ENCODE peak calls at places on chromosomes 5 and 9, in eight cellular contexts. X is uterus; D is activated T-cell treated with anti-CD3 and anti-CD28 coated beads for 1 hour; G is stimulated activated CD4-positive, alpha-beta T cell treated with anti-CD3 and anti-CD28 coated beads, Interleukin-2, amount 100 ng/mL, for 48 hours; R is WTC11; M is chondrocyte; Y is colonic mucosa; A is stimulated activated CD8-positive, alpha-beta memory T cell treated with anti-CD3 and anti-CD28 coated beads, Interleukin-15, amount 100 ng/mL, for 24 hours. B is an unnamed sample.

GRCh38 chr5:1735320-1735970 is 64.2 kb downstream of the MRPL36 start:
- DNase-seq in A (no peak), R (no peak), X (no peak), Y (peak), G (no peak), M (peak), D (no peak), B (no peak)

GRCh38 chr9:3578786-3579185 is 53.0 kb upstream of the RFX3 start:
- DNase-seq in D (no peak), G (no peak), R (no peak), A (no peak), M (no peak), X (no peak), Y (no peak), B (no peak)

GRCh38 chr5:179870403-179870903 is 11.8 kb upstream of the MRNIP start:
- DNase-seq in G (no peak), A (no peak), R (no peak), D (no peak), M (peak), Y (no peak), X (peak), B (no peak)

GRCh38 chr9:98691890-98692289 is 16.8 kb downstream of the GABBR2 start:
- DNase-seq in D (no peak), M (no peak), Y (no peak), R (no peak), A (no peak), X (no peak), G (no peak), B (no peak)

GRCh38 chr5:152838241-152838786 is 433.2 kb upstream of the NMUR2 start:
- DNase-seq in R (no peak), X (no peak), D (no peak), M (no peak), G (no peak), Y (no peak), A (no peak), B (no peak)

GRCh38 chr5:14270212-14270702 is 127.1 kb downstream of the TRIO start:
- DNase-seq in X (peak), M (no peak), G (no peak), Y (peak), A (no peak), D (no peak), R (peak), B (no peak)

GRCh38 chr5:26649000-26649399 is 389.4 kb downstream of the CDH9 start:
- DNase-seq in Y (no peak), M (no peak), R (no peak), G (no peak), D (no peak), X (no peak), A (no peak), B (no peak)

GRCh38 chr5:2136728-2137333 is 254.1 kb upstream of the IRX4 start:
- DNase-seq in Y (no peak), M (no peak), G (no peak), D (no peak), A (no peak), X (no peak), R (no peak), B (no peak)

GRCh38 chr9:69745716-69746538 is 13.9 kb downstream of the PTAR1 start:
- DNase-seq in X (no peak), M (no peak), R (no peak), D (no peak), G (no peak), A (no peak), Y (no peak), B (no peak)

GRCh38 chr9:68552700-68553099 is 12.0 kb upstream of the TMEM252 start:
- DNase-seq in R (no peak), Y (no peak), D (no peak), X (no peak), A (no peak), M (no peak), G (no peak), B (no peak)

GRCh38 chr5:40985501-40985900 is 76.2 kb downstream of the C7 start:
- DNase-seq in M (no peak), D (no peak), X (no peak), A (no peak), Y (no peak), G (no peak), R (no peak), B (no peak)

GRCh38 chr5:138391859-138392386 is 39.4 kb downstream of the KDM3B start:
- DNase-seq in D (no peak), A (no peak), R (no peak), G (no peak), Y (no peak), X (no peak), M (no peak), B (no peak)

GRCh38 chr9:68493953-68494541 is 46.6 kb downstream of the TMEM252 start:
- DNase-seq in R (no peak), G (no peak), Y (no peak), A (no peak), X (no peak), D (no peak), M (no peak), B (no peak)

GRCh38 chr5:127746756-127747155 is 43.6 kb downstream of the CCDC192 start:
- DNase-seq in G (no peak), A (no peak), M (no peak), D (no peak), Y (no peak), R (no peak), X (no peak), B (no peak)

GRCh38 chr5:38878391-38879090 is 32.7 kb downstream of the OSMR start:
- DNase-seq in R (no peak), G (no peak), D (no peak), X (no peak), A (no peak), Y (no peak), M (no peak), B (no peak)

GRCh38 chr5:29811914-29812679 is 1381.4 kb upstream of the CDH6 start:
- DNase-seq in Y (no peak), X (no peak), R (no peak), A (no peak), M (no peak), D (no peak), G (no peak), B (no peak)

B was measured in GM18507.